ENCODE peak calls at places on chromosomes 11 and 22, in eight cellular contexts. One of them, this sample, is unnamed.

GRCh38 chr11:112270551-112271180 is 10.0 kb upstream of the PLET1 start:
- DNase-seq in PC-3: no peak
- DNase-seq in lower leg skin: no peak
- DNase-seq in GM06990: no peak
- DNase-seq in BJ: no peak
- DNase-seq in A549: no peak
- DNase-seq in naive thymus-derived CD4-positive, alpha-beta T cell: no peak
- DNase-seq in tibial artery: no peak
- DNase-seq in this sample: no peak

GRCh38 chr11:3161720-3162409 is 3.2 kb downstream of the OSBPL5 start:
- DNase-seq in PC-3: no peak
- DNase-seq in lower leg skin: no peak
- DNase-seq in GM06990: no peak
- DNase-seq in BJ: no peak
- DNase-seq in A549: no peak
- DNase-seq in naive thymus-derived CD4-positive, alpha-beta T cell: no peak
- DNase-seq in tibial artery: peak
- DNase-seq in this sample: no peak

GRCh38 chr11:65132988-65133700 is 1.2 kb downstream of the SYVN1 start:
- DNase-seq in PC-3: peak
- DNase-seq in lower leg skin: no peak
- DNase-seq in GM06990: peak
- DNase-seq in BJ: no peak
- DNase-seq in A549: peak
- DNase-seq in naive thymus-derived CD4-positive, alpha-beta T cell: no peak
- DNase-seq in tibial artery: peak
- DNase-seq in this sample: no peak

GRCh38 chr22:22463855-22464540 is 44.5 kb downstream of the ZNF280B start:
- DNase-seq in PC-3: peak
- DNase-seq in lower leg skin: peak
- DNase-seq in GM06990: peak
- DNase-seq in BJ: no peak
- DNase-seq in A549: peak
- DNase-seq in naive thymus-derived CD4-positive, alpha-beta T cell: peak
- DNase-seq in tibial artery: no peak
- DNase-seq in this sample: peak

GRCh38 chr11:8775341-8776133 is 92.9 kb downstream of the RPL27A start:
- DNase-seq in PC-3: peak
- DNase-seq in lower leg skin: no peak
- DNase-seq in GM06990: no peak
- DNase-seq in BJ: no peak
- DNase-seq in A549: no peak
- DNase-seq in naive thymus-derived CD4-positive, alpha-beta T cell: no peak
- DNase-seq in tibial artery: peak
- DNase-seq in this sample: no peak

GRCh38 chr22:46377566-46378498 is 42.3 kb downstream of the TRMU start:
- DNase-seq in PC-3: peak
- DNase-seq in lower leg skin: no peak
- DNase-seq in GM06990: peak
- DNase-seq in BJ: no peak
- DNase-seq in A549: peak
- DNase-seq in naive thymus-derived CD4-positive, alpha-beta T cell: no peak
- DNase-seq in tibial artery: no peak
- DNase-seq in this sample: no peak

GRCh38 chr11:71244116-71244815 is 8.1 kb downstream of the SHANK2 start:
- DNase-seq in PC-3: no peak
- DNase-seq in lower leg skin: no peak
- DNase-seq in GM06990: no peak
- DNase-seq in BJ: no peak
- DNase-seq in A549: no peak
- DNase-seq in naive thymus-derived CD4-positive, alpha-beta T cell: no peak
- DNase-seq in tibial artery: no peak
- DNase-seq in this sample: no peak

GRCh38 chr11:117180661-117181585 is 2.4 kb downstream of the SIDT2 start:
- DNase-seq in PC-3: peak
- DNase-seq in lower leg skin: peak
- DNase-seq in GM06990: peak
- DNase-seq in BJ: no peak
- DNase-seq in A549: peak
- DNase-seq in naive thymus-derived CD4-positive, alpha-beta T cell: peak
- DNase-seq in tibial artery: peak
- DNase-seq in this sample: peak

GRCh38 chr11:123218451-123218850 is 23.4 kb upstream of the CLMP start:
- DNase-seq in PC-3: no peak
- DNase-seq in lower leg skin: no peak
- DNase-seq in GM06990: no peak
- DNase-seq in BJ: no peak
- DNase-seq in A549: no peak
- DNase-seq in naive thymus-derived CD4-positive, alpha-beta T cell: no peak
- DNase-seq in tibial artery: no peak
- DNase-seq in this sample: no peak

GRCh38 chr11:64007160-64007628 is 21.0 kb downstream of the OTUB1 start:
- DNase-seq in PC-3: peak
- DNase-seq in lower leg skin: no peak
- DNase-seq in GM06990: no peak
- DNase-seq in BJ: no peak
- DNase-seq in A549: peak
- DNase-seq in naive thymus-derived CD4-positive, alpha-beta T cell: no peak
- DNase-seq in tibial artery: no peak
- DNase-seq in this sample: no peak

GRCh38 chr11:85440273-85440672 is 186.9 kb downstream of the DLG2 start:
- DNase-seq in PC-3: no peak
- DNase-seq in lower leg skin: no peak
- DNase-seq in GM06990: no peak
- DNase-seq in BJ: no peak
- DNase-seq in A549: no peak
- DNase-seq in naive thymus-derived CD4-positive, alpha-beta T cell: no peak
- DNase-seq in tibial artery: no peak
- DNase-seq in this sample: no peak

GRCh38 chr11:17445240-17445795 is 31.3 kb downstream of the ABCC8 start:
- DNase-seq in PC-3: no peak
- DNase-seq in lower leg skin: no peak
- DNase-seq in GM06990: no peak
- DNase-seq in BJ: no peak
- DNase-seq in A549: no peak
- DNase-seq in naive thymus-derived CD4-positive, alpha-beta T cell: no peak
- DNase-seq in tibial artery: no peak
- DNase-seq in this sample: no peak

GRCh38 chr11:65279713-65280459 is 18.1 kb downstream of the POLA2 start:
- DNase-seq in PC-3: peak
- DNase-seq in lower leg skin: no peak
- DNase-seq in GM06990: no peak
- DNase-seq in BJ: peak
- DNase-seq in A549: peak
- DNase-seq in naive thymus-derived CD4-positive, alpha-beta T cell: no peak
- DNase-seq in tibial artery: no peak
- DNase-seq in this sample: peak

GRCh38 chr11:62542111-62542745 is 4.4 kb downstream of the AHNAK start:
- DNase-seq in PC-3: no peak
- DNase-seq in lower leg skin: no peak
- DNase-seq in GM06990: no peak
- DNase-seq in BJ: no peak
- DNase-seq in A549: no peak
- DNase-seq in naive thymus-derived CD4-positive, alpha-beta T cell: no peak
- DNase-seq in tibial artery: no peak
- DNase-seq in this sample: no peak

GRCh38 chr11:790721-791564 is 1.1 kb upstream of the CEND1 start:
- DNase-seq in PC-3: no peak
- DNase-seq in lower leg skin: no peak
- DNase-seq in GM06990: no peak
- DNase-seq in BJ: no peak
- DNase-seq in A549: no peak
- DNase-seq in naive thymus-derived CD4-positive, alpha-beta T cell: no peak
- DNase-seq in tibial artery: no peak
- DNase-seq in this sample: no peak

GRCh38 chr11:26649884-26650283 is 72.0 kb downstream of the SLC5A12 start:
- DNase-seq in PC-3: peak
- DNase-seq in lower leg skin: peak
- DNase-seq in GM06990: no peak
- DNase-seq in BJ: peak
- DNase-seq in A549: peak
- DNase-seq in naive thymus-derived CD4-positive, alpha-beta T cell: no peak
- DNase-seq in tibial artery: no peak
- DNase-seq in this sample: no peak

GRCh38 chr22:38996105-38996504 is 14.0 kb downstream of the APOBEC3B start:
- DNase-seq in PC-3: no peak
- DNase-seq in lower leg skin: no peak
- DNase-seq in GM06990: no peak
- DNase-seq in BJ: no peak
- DNase-seq in A549: no peak
- DNase-seq in naive thymus-derived CD4-positive, alpha-beta T cell: no peak
- DNase-seq in tibial artery: no peak
- DNase-seq in this sample: no peak

GRCh38 chr11:46338636-46338987 is 8.7 kb upstream of the DGKZ start:
- DNase-seq in PC-3: peak
- DNase-seq in lower leg skin: no peak
- DNase-seq in GM06990: no peak
- DNase-seq in BJ: no peak
- DNase-seq in A549: no peak
- DNase-seq in naive thymus-derived CD4-positive, alpha-beta T cell: no peak
- DNase-seq in tibial artery: no peak
- DNase-seq in this sample: no peak
- H3K4me3 ChIP-seq in PC-3: peak
- H3K4me3 ChIP-seq in lower leg skin: no peak
- H3K4me3 ChIP-seq in GM06990: no peak
- H3K4me3 ChIP-seq in BJ: no peak
- H3K4me3 ChIP-seq in A549: no peak
- H3K4me3 ChIP-seq in naive thymus-derived CD4-positive, alpha-beta T cell: no peak
- H3K4me3 ChIP-seq in tibial artery: peak
- H3K4me3 ChIP-seq in this sample: no peak

GRCh38 chr11:32583451-32584271 is at the start of gene EIF3M:
- DNase-seq in PC-3: peak
- DNase-seq in lower leg skin: peak
- DNase-seq in GM06990: peak
- DNase-seq in BJ: peak
- DNase-seq in A549: peak
- DNase-seq in naive thymus-derived CD4-positive, alpha-beta T cell: peak
- DNase-seq in tibial artery: peak
- DNase-seq in this sample: peak
- H3K4me3 ChIP-seq in PC-3: peak
- H3K4me3 ChIP-seq in lower leg skin: peak
- H3K4me3 ChIP-seq in GM06990: peak
- H3K4me3 ChIP-seq in BJ: peak
- H3K4me3 ChIP-seq in A549: peak
- H3K4me3 ChIP-seq in naive thymus-derived CD4-positive, alpha-beta T cell: peak
- H3K4me3 ChIP-seq in tibial artery: peak
- H3K4me3 ChIP-seq in this sample: peak

GRCh38 chr22:37701121-37701786 is 4.4 kb downstream of the TRIOBP start:
- DNase-seq in PC-3: peak
- DNase-seq in lower leg skin: no peak
- DNase-seq in GM06990: no peak
- DNase-seq in BJ: no peak
- DNase-seq in A549: no peak
- DNase-seq in naive thymus-derived CD4-positive, alpha-beta T cell: no peak
- DNase-seq in tibial artery: no peak
- DNase-seq in this sample: no peak

GRCh38 chr22:37697540-37697835 is 640 bp downstream of the TRIOBP start:
- DNase-seq in PC-3: no peak
- DNase-seq in lower leg skin: no peak
- DNase-seq in GM06990: no peak
- DNase-seq in BJ: no peak
- DNase-seq in A549: no peak
- DNase-seq in naive thymus-derived CD4-positive, alpha-beta T cell: no peak
- DNase-seq in tibial artery: no peak
- DNase-seq in this sample: no peak

GRCh38 chr22:37690901-37691504 is 4.9 kb downstream of the NOL12 start:
- DNase-seq in PC-3: peak
- DNase-seq in lower leg skin: peak
- DNase-seq in GM06990: no peak
- DNase-seq in BJ: no peak
- DNase-seq in A549: no peak
- DNase-seq in naive thymus-derived CD4-positive, alpha-beta T cell: no peak
- DNase-seq in tibial artery: no peak
- DNase-seq in this sample: no peak

GRCh38 chr22:37692627-37693285 is 4.1 kb upstream of the TRIOBP start:
- DNase-seq in PC-3: no peak
- DNase-seq in lower leg skin: no peak
- DNase-seq in GM06990: no peak
- DNase-seq in BJ: no peak
- DNase-seq in A549: no peak
- DNase-seq in naive thymus-derived CD4-positive, alpha-beta T cell: no peak
- DNase-seq in tibial artery: no peak
- DNase-seq in this sample: no peak

DNA sequence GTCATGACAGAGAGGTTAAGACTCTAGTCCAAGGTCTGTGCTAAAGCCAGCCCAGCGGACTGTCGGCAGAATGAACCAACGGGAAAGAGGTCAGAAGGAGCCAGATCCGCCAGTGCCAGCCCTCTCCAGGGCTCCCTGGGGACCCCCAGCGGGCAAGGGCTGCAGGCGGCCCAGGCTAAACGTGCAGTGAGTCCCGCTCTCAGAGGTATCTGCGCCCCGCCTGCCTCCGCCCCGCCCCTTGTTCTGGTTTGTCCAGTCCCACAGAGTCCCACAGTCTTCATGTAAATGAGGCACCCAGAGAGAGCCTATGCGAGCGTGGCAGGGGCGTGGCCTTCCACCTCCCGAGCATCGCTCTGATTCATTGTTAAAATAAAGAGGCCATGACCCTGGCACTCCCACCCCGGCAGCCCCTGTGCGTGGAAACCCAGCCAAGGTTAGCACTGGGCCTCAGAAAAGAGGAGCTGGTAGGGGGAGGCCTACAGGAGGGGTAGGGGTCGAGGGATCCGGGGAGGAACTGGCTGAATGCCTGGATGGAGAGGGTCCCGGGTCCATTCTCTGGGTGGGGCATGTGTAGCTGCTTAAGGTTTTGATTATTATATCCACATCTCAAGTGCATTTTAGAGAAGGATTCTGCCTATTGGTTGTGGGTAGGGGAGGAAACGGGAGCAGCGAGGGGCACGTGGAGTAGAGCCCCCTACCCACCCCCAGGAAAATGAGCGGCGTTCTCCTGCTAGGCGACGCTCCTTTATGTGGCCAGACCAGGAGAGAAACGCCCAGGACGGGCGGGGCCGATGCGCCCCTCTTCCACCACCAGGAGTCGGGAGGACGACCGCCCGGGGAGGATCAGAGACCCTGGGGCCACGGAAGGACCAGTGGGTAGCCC is at the start of gene TRIOBP:
- DNase-seq in PC-3: peak
- DNase-seq in lower leg skin: peak
- DNase-seq in GM06990: peak
- DNase-seq in BJ: peak
- DNase-seq in A549: peak
- DNase-seq in naive thymus-derived CD4-positive, alpha-beta T cell: peak
- DNase-seq in tibial artery: peak
- DNase-seq in this sample: peak
- H3K4me3 ChIP-seq in PC-3: peak
- H3K4me3 ChIP-seq in lower leg skin: no peak
- H3K4me3 ChIP-seq in GM06990: no peak
- H3K4me3 ChIP-seq in BJ: peak
- H3K4me3 ChIP-seq in A549: no peak
- H3K4me3 ChIP-seq in naive thymus-derived CD4-positive, alpha-beta T cell: no peak
- H3K4me3 ChIP-seq in tibial artery: peak
- H3K4me3 ChIP-seq in this sample: no peak

DNA sequence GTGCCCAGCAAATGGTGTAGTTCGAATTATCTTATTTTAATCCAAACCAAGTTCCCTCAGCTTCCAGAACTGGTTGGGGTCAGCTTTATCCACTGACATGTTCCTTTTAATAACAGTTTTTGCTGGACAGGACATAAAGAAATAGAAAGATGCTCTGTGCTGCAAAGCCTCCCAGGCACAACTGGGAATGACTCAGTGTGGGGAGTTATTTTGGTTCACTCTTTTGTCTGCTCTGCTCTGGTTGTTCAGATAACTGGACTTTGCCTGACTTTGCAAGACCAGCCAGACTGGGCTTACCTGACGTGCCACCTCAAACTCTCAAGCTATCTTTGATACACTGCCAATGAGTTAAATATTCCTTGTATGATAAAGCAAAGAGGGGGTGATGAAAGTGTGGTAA is 25.6 kb downstream of the SEZ6L start:
- DNase-seq in PC-3: no peak
- DNase-seq in lower leg skin: no peak
- DNase-seq in GM06990: no peak
- DNase-seq in BJ: no peak
- DNase-seq in A549: no peak
- DNase-seq in naive thymus-derived CD4-positive, alpha-beta T cell: no peak
- DNase-seq in tibial artery: no peak
- DNase-seq in this sample: no peak
- H3K4me3 ChIP-seq in PC-3: no peak
- H3K4me3 ChIP-seq in lower leg skin: no peak
- H3K4me3 ChIP-seq in GM06990: no peak
- H3K4me3 ChIP-seq in BJ: no peak
- H3K4me3 ChIP-seq in A549: no peak
- H3K4me3 ChIP-seq in naive thymus-derived CD4-positive, alpha-beta T cell: no peak
- H3K4me3 ChIP-seq in tibial artery: no peak
- H3K4me3 ChIP-seq in this sample: no peak